ENCODE peak calls at places on chromosome 1, in six cellular contexts. J is colonic mucosa; Y is CD4-positive, CD25-positive, alpha-beta regulatory T cell; V is uterus; K is lung; G is stomach. P is an unnamed sample.
A peak's percentile ranks its signal among the peaks of the same experiment; 100 is the strongest.

GRCh38 chr1:242946206-242946605 is 308.9 kb downstream of the CEP170 start:
- DNase-seq in J (no peak), Y (no peak), V (no peak), K (no peak), G (no peak), P (no peak)

GRCh38 chr1:1001057-1001630 is 1.2 kb upstream of the HES4 start:
- DNase-seq in J (peak; percentile 30), Y (no peak), V (peak; percentile 39), K (no peak), G (no peak), P (no peak)

GRCh38 chr1:11535761-11536572 is 57.0 kb downstream of the DISP3 start:
- DNase-seq in J (no peak), Y (no peak), V (no peak), K (no peak), G (no peak), P (no peak)

GRCh38 chr1:97630968-97631367 is 289.9 kb downstream of the DPYD start:
- DNase-seq in J (no peak), Y (no peak), V (peak; percentile 14), K (no peak), G (no peak), P (no peak)

GRCh38 chr1:54399765-54400164 is 6.4 kb downstream of the SSBP3 start:
- DNase-seq in J (no peak), Y (no peak), V (no peak), K (no peak), G (no peak), P (no peak)

GRCh38 chr1:37989381-37989930 is 366 bp downstream of the SF3A3 start:
- DNase-seq in J (peak; percentile 57), Y (peak; percentile 30), V (no peak), K (peak; percentile 55), G (no peak), P (no peak)

GRCh38 chr1:13543927-13544556 is 30.2 kb upstream of the LRRC38 start:
- DNase-seq in J (no peak), Y (no peak), V (no peak), K (peak; percentile 34), G (peak; percentile 27), P (no peak)

GRCh38 chr1:59917026-59917784 is 9.4 kb downstream of the CYP2J2 start:
- DNase-seq in J (no peak), Y (no peak), V (no peak), K (no peak), G (no peak), P (peak; percentile 79)

GRCh38 chr1:32500387-32501209 is 35.7 kb downstream of the ZBTB8B start:
- DNase-seq in J (peak; percentile 66), Y (no peak), V (peak; percentile 64), K (peak; percentile 59), G (peak; percentile 70), P (peak; percentile 62)

GRCh38 chr1:34034029-34034428 is 131.0 kb downstream of the CSMD2 start:
- DNase-seq in J (no peak), Y (no peak), V (no peak), K (no peak), G (no peak), P (no peak)

GRCh38 chr1:112704908-112705627 is 1.9 kb downstream of the RHOC start:
- DNase-seq in J (peak; percentile 90), Y (peak; percentile 34), V (peak; percentile 96), K (peak; percentile 84), G (peak; percentile 75), P (no peak)

GRCh38 chr1:164311376-164311775 is 247.6 kb upstream of the PBX1 start:
- DNase-seq in J (no peak), Y (no peak), V (no peak), K (no peak), G (no peak), P (no peak)

GRCh38 chr1:159752135-159752580 is 28.6 kb upstream of the DUSP23 start:
- DNase-seq in J (peak; percentile 38), Y (no peak), V (peak; percentile 76), K (peak; percentile 91), G (no peak), P (no peak)

GRCh38 chr1:8706995-8707396 is 110.4 kb downstream of the RERE start:
- DNase-seq in J (no peak), Y (no peak), V (no peak), K (no peak), G (no peak), P (no peak)

GRCh38 chr1:47703981-47704596 is 266.2 kb downstream of the FOXD2 start:
- DNase-seq in J (no peak), Y (no peak), V (no peak), K (no peak), G (no peak), P (no peak)

GRCh38 chr1:10306435-10306834 is 92.4 kb upstream of the PGD start:
- DNase-seq in J (no peak), Y (no peak), V (no peak), K (no peak), G (no peak), P (no peak)

DNA sequence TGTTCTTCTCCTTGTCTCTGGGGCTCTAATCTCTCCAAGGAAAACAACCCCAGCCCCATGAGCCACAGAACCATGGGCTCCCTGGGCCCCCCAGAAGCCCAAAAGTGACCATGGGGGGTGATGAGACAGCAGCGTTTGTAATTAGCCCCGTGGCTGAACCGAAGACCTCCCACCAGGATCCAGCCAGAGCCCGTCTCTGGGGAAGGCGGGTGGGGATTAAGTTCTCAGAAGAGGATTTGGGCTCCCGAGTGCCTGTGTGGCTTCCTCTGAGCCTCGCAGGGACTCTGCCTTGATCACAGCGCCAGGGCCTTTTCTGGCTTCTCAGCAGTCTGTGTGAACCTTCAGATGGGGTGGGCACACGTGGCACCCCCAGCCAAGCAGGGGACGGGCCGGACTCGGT is 77.0 kb downstream of the ALPL start:
- DNase-seq in J (no peak), Y (no peak), V (no peak), K (no peak), G (no peak), P (no peak)
- H3K27ac ChIP-seq in J (no peak overlapping the region), Y (no peak overlapping the region), V (no peak overlapping the region), K (no peak overlapping the region), G (no peak overlapping the region), P (no peak overlapping the region)

GRCh38 chr1:68974447-68974846 is 477.6 kb upstream of the DEPDC1 start:
- DNase-seq in J (no peak), Y (no peak), V (no peak), K (no peak), G (no peak), P (peak; percentile 63)

GRCh38 chr1:68973459-68974244 is 476.8 kb upstream of the DEPDC1 start:
- DNase-seq in J (no peak), Y (no peak), V (no peak), K (no peak), G (no peak), P (no peak)

GRCh38 chr1:68975534-68975933 is 478.7 kb upstream of the DEPDC1 start:
- DNase-seq in J (no peak), Y (no peak), V (no peak), K (no peak), G (no peak), P (no peak)

GRCh38 chr1:68969430-68969829 is 472.5 kb upstream of the DEPDC1 start:
- DNase-seq in J (no peak), Y (no peak), V (no peak), K (no peak), G (no peak), P (no peak)

DNA sequence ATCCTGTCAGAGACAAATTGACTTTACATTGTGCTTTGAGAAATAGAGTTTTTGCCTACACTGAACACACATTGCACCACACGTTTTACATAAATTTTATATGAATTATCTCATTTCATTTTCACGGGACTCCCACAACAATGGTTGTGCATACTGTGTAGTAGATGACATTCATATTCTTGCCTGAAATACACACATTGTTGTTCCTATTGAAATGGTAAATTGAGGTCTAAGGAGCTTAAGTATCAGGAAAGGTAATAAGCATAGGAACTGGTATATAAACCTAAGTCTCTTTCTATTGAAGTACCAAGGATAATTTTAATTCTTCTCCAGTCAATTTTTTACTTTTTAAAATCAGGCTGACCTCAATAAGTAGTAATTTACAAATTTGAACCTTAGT is 473.7 kb upstream of the DEPDC1 start:
- DNase-seq in J (no peak), Y (no peak), V (no peak), K (no peak), G (no peak), P (no peak)
- H3K4me3 ChIP-seq in J (no peak overlapping the region), Y (no peak overlapping the region), V (no peak overlapping the region), K (no peak overlapping the region), G (no peak overlapping the region), P (no peak overlapping the region)

DNA sequence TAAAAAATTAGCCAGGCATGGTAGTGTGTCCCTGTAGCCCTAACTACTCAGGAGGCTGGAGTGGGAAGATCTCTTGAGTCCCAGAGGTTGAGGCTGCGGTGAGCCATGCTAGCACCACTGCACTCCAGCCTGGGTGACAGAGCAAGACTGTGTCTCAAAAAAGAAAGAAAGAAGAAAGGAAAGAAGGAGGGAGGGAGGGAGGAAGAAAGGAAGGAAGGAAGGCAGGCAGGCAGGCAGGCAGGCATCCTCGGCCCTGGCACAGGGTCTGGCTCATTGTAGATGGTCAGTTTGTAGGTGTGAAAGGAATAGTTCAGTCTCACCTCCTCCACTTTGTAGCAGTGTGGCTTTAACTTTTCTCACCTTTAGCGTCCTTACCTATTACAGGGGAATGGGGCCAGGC is 25.0 kb downstream of the NAV1 start:
- DNase-seq in J (no peak), Y (no peak), V (no peak), K (no peak), G (no peak), P (no peak)
- H3K27ac ChIP-seq in J (no peak overlapping the region), Y (no peak overlapping the region), V (no peak overlapping the region), K (no peak overlapping the region), G (no peak overlapping the region), P (no peak overlapping the region)

DNA sequence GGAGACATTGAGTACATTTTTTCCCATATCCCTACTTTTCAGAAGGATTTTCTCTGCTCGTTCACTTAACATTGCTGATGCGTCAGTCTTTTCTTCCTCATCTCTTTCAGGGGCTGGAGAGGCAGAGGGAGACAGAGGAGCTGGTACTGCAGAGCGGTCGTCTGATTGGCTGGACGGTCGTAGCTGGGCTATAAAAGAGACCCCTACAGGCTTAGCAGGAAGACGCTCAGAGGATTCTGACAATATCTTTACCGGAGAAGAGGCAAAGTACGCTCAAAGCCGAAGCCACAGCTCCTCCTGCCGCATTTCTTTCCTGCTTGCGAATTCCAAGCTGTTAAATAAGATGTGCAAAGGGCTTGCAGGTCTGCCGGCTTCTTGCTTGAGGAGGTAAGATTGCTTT is at the start of gene RGS4:
- DNase-seq in J (peak; percentile 18), Y (no peak), V (peak; percentile 49), K (no peak), G (peak; percentile 31), P (peak; percentile 62)
- H3K4me3 ChIP-seq in J (no peak within 1 kb of the TSS), Y (no peak within 1 kb of the TSS), V (peak within 1 kb of the TSS; percentile 16), K (no peak within 1 kb of the TSS), G (peak within 1 kb of the TSS; percentile 32), P (peak within 1 kb of the TSS; percentile 34)

DNA sequence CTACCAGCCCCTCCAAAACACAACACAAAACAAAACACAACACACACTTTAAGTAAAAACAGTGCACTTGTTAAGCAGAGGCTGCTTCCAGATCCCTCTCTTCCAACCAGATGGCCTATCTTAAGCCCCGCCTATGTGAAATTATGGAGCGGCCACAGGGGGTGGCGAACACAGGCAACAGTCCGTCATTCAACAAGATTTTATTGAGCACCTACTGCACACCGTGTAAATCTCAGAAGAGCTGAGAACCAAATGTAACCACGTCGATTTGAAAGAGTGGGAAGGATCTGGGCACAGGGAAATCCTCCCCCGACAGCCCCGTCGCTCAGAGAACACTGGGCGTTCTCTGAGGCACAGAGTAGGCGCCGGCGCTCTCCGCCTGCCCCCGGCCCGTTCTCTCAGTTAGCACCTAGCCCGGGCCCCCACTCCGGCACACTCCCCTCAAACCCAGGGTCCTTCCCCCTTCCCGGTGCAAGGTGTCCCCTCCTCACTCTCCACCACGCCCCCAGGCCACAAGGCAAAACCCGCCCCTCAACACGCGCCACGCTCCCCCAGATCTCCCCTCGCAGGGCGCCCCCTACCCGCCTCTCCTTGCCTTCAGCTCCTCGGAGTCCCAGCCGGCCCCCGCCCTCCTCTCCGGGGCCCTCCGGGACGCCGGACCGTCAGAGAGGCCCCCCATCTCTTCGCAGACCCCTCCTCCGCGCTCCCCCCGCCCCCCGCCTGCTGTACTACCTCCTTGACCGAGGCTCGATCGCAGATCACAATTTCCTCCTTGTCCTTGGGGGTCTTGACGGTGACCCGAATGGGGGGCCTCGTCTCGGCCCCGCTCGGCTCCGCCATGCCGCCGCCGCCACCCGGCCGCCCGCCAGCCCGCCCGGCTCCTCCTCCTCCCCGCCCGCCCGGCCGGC is 482 bp downstream of the UBQLN4 start:
- DNase-seq in J (peak; percentile 68), Y (peak; percentile 72), V (peak; percentile 66), K (peak; percentile 55), G (peak; percentile 40), P (peak; percentile 47)
- H3K27ac ChIP-seq in J (peak overlapping the region; percentile 97), Y (peak overlapping the region; percentile 67), V (peak overlapping the region; percentile 93), K (peak overlapping the region; percentile 62), G (peak overlapping the region; percentile 94), P (peak overlapping the region; percentile 97)